ENCODE peak calls at places on chromosome 22, in seven cellular contexts. One of them, this sample, is unnamed.

GRCh38 chr22:46968848-46969247 is 206.4 kb downstream of the TBC1D22A start:
- DNase-seq in cardiac fibroblast: no peak
- DNase-seq in upper lobe of right lung: no peak
- DNase-seq in transverse colon: no peak
- DNase-seq in neural progenitor cell: no peak
- DNase-seq in Panc1: no peak
- DNase-seq in tibial nerve: no peak
- DNase-seq in this sample: no peak

GRCh38 chr22:43944670-43945430 is 10.4 kb upstream of the SAMM50 start:
- DNase-seq in cardiac fibroblast: no peak
- DNase-seq in upper lobe of right lung: no peak
- DNase-seq in transverse colon: no peak
- DNase-seq in neural progenitor cell: no peak
- DNase-seq in Panc1: no peak
- DNase-seq in tibial nerve: no peak
- DNase-seq in this sample: no peak

GRCh38 chr22:26658161-26658560 is 773 bp downstream of the MIAT start:
- DNase-seq in cardiac fibroblast: no peak
- DNase-seq in upper lobe of right lung: no peak
- DNase-seq in transverse colon: no peak
- DNase-seq in neural progenitor cell: no peak
- DNase-seq in Panc1: no peak
- DNase-seq in tibial nerve: no peak
- DNase-seq in this sample: no peak

GRCh38 chr22:39241632-39242388 is 3.0 kb downstream of the PDGFB start:
- DNase-seq in cardiac fibroblast: no peak
- DNase-seq in upper lobe of right lung: no peak
- DNase-seq in transverse colon: no peak
- DNase-seq in neural progenitor cell: no peak
- DNase-seq in Panc1: no peak
- DNase-seq in tibial nerve: no peak
- DNase-seq in this sample: no peak

GRCh38 chr22:43820671-43821305 is 8.7 kb upstream of the EFCAB6 start:
- DNase-seq in cardiac fibroblast: no peak
- DNase-seq in upper lobe of right lung: no peak
- DNase-seq in transverse colon: no peak
- DNase-seq in neural progenitor cell: no peak
- DNase-seq in Panc1: no peak
- DNase-seq in tibial nerve: no peak
- DNase-seq in this sample: peak

GRCh38 chr22:27576815-27577564 is 224.6 kb downstream of the MN1 start:
- DNase-seq in cardiac fibroblast: peak
- DNase-seq in upper lobe of right lung: no peak
- DNase-seq in transverse colon: no peak
- DNase-seq in neural progenitor cell: no peak
- DNase-seq in Panc1: no peak
- DNase-seq in tibial nerve: no peak
- DNase-seq in this sample: no peak

GRCh38 chr22:40482391-40482790 is 112.0 kb downstream of the SGSM3 start:
- DNase-seq in cardiac fibroblast: no peak
- DNase-seq in upper lobe of right lung: no peak
- DNase-seq in transverse colon: no peak
- DNase-seq in neural progenitor cell: no peak
- DNase-seq in Panc1: no peak
- DNase-seq in tibial nerve: no peak
- DNase-seq in this sample: no peak

GRCh38 chr22:25760294-25760693 is 18.3 kb downstream of the MYO18B start:
- DNase-seq in cardiac fibroblast: peak
- DNase-seq in upper lobe of right lung: no peak
- DNase-seq in transverse colon: no peak
- DNase-seq in neural progenitor cell: no peak
- DNase-seq in Panc1: no peak
- DNase-seq in tibial nerve: no peak
- DNase-seq in this sample: no peak

DNA sequence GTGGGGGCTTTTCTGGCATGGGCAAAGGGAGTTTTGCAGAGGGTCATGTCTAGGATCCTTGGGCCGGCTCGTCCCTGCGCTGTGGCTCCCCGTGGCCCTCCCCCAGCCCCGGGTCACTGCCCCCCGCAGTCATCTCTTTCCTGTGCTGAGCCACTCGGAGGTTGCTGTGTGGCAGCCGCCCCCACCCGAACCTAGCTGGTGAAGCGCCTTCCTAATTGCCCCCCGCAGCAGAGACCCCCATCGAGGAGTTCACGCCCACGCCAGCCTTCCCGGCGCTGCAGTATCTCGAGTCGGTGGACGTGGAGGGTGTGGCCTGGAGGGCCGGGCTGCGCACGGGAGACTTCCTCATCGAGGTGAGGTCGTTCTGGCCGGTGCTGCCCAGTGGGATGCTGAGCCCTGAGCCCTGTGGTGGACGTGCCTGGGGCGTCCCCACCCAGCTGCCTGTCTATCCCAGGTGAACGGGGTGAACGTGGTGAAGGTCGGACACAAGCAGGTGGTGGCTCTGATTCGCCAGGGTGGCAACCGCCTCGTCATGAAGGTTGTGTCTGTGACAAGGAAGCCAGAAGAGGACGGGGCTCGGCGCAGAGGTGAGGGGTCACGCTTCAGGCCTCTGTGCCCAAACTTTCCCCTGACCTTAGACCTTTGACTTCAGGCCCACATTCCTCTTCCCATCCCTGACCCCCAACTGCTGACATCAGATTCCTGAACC is 32.0 kb downstream of the SHANK3 start:
- DNase-seq in cardiac fibroblast: no peak
- DNase-seq in upper lobe of right lung: peak
- DNase-seq in transverse colon: no peak
- DNase-seq in neural progenitor cell: no peak
- DNase-seq in Panc1: no peak
- DNase-seq in tibial nerve: no peak
- DNase-seq in this sample: no peak
- H3K4me3 ChIP-seq in cardiac fibroblast: no peak
- H3K4me3 ChIP-seq in upper lobe of right lung: no peak
- H3K4me3 ChIP-seq in transverse colon: no peak
- H3K4me3 ChIP-seq in neural progenitor cell: no peak
- H3K4me3 ChIP-seq in Panc1: no peak
- H3K4me3 ChIP-seq in tibial nerve: no peak
- H3K4me3 ChIP-seq in this sample: no peak

GRCh38 chr22:45612451-45612901 is 59.2 kb upstream of the ATXN10 start:
- DNase-seq in cardiac fibroblast: peak
- DNase-seq in upper lobe of right lung: peak
- DNase-seq in transverse colon: no peak
- DNase-seq in neural progenitor cell: no peak
- DNase-seq in Panc1: no peak
- DNase-seq in tibial nerve: peak
- DNase-seq in this sample: peak
- H3K4me3 ChIP-seq in cardiac fibroblast: peak
- H3K4me3 ChIP-seq in upper lobe of right lung: no peak
- H3K4me3 ChIP-seq in transverse colon: no peak
- H3K4me3 ChIP-seq in neural progenitor cell: no peak
- H3K4me3 ChIP-seq in Panc1: no peak
- H3K4me3 ChIP-seq in tibial nerve: no peak
- H3K4me3 ChIP-seq in this sample: peak

DNA sequence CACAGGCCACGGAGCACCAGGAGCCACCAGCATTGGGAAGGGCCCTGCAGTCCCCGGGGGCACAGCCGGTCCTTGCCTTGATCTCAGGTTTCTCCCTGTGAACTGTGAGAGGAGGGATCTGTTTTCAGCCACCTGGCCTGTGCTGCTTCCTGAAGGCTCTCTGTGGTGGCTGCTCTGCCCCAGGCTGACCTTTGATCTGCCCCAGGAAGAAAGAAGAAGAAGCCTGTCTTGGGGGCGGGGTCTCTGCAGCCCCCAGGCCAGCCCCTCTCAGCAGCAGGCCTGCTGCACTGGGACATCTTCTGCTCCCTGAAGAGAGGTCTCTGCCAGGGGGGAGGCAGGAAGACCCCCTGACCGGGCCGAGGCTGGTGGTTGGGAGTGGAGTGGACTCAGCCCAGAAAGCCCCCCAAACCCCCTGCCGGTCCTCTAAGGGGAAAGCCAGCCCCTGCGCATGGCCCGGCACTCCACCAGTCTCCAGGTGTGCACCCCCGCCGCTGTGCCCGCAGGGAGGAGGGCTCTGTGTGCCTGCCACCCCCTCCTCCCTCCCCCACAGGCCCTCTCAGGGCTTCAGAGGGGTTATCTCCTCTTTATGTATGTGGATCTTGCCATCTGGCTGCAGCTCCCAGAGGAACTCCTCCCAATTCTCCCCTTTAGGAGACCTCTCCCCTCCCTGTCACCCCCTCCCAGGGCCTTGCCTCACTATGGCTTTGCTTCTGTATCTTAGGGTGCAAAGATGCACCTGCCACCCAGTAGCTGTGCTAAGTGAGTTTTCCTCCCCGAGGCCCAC is 675.3 kb downstream of the BRD1 start:
- DNase-seq in cardiac fibroblast: no peak
- DNase-seq in upper lobe of right lung: peak
- DNase-seq in transverse colon: no peak
- DNase-seq in neural progenitor cell: peak
- DNase-seq in Panc1: no peak
- DNase-seq in tibial nerve: no peak
- DNase-seq in this sample: no peak
- H3K4me3 ChIP-seq in cardiac fibroblast: no peak
- H3K4me3 ChIP-seq in upper lobe of right lung: no peak
- H3K4me3 ChIP-seq in transverse colon: no peak
- H3K4me3 ChIP-seq in neural progenitor cell: no peak
- H3K4me3 ChIP-seq in Panc1: no peak
- H3K4me3 ChIP-seq in tibial nerve: no peak
- H3K4me3 ChIP-seq in this sample: no peak

GRCh38 chr22:29315286-29316195 is at the start of gene RASL10A:
- DNase-seq in cardiac fibroblast: no peak
- DNase-seq in upper lobe of right lung: peak
- DNase-seq in transverse colon: no peak
- DNase-seq in neural progenitor cell: peak
- DNase-seq in Panc1: no peak
- DNase-seq in tibial nerve: no peak
- DNase-seq in this sample: no peak

GRCh38 chr22:29314537-29315285 is 786 bp downstream of the RASL10A start:
- DNase-seq in cardiac fibroblast: no peak
- DNase-seq in upper lobe of right lung: peak
- DNase-seq in transverse colon: peak
- DNase-seq in neural progenitor cell: peak
- DNase-seq in Panc1: no peak
- DNase-seq in tibial nerve: no peak
- DNase-seq in this sample: peak

GRCh38 chr22:29313126-29314071 is 2.1 kb downstream of the RASL10A start:
- DNase-seq in cardiac fibroblast: peak
- DNase-seq in upper lobe of right lung: peak
- DNase-seq in transverse colon: peak
- DNase-seq in neural progenitor cell: peak
- DNase-seq in Panc1: no peak
- DNase-seq in tibial nerve: no peak
- DNase-seq in this sample: peak

GRCh38 chr22:29312218-29313125 is 3.0 kb downstream of the RASL10A start:
- DNase-seq in cardiac fibroblast: no peak
- DNase-seq in upper lobe of right lung: peak
- DNase-seq in transverse colon: no peak
- DNase-seq in neural progenitor cell: no peak
- DNase-seq in Panc1: no peak
- DNase-seq in tibial nerve: no peak
- DNase-seq in this sample: peak

DNA sequence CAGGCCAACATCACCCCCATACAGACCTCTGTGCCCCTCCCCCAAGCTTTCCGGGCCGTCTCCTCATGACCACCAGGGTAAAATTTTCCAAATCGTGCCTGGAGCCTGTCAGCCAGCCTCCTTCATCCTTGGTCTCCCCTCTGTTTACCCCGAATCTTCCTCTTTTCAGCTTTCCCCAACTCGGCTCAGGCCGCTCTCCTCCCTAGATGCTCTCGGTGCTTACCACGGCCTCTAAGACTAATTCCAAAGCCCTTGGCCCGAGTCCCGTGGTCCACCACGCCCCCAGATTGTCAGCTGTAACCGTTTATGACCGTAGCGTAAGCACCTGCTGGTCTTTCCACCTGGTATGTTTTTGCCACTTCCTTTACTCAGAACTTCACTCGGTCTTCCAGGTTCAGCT is 1.4 kb downstream of the RASL10A start:
- DNase-seq in cardiac fibroblast: no peak
- DNase-seq in upper lobe of right lung: no peak
- DNase-seq in transverse colon: peak
- DNase-seq in neural progenitor cell: no peak
- DNase-seq in Panc1: no peak
- DNase-seq in tibial nerve: no peak
- DNase-seq in this sample: no peak
- H3K4me3 ChIP-seq in cardiac fibroblast: no peak
- H3K4me3 ChIP-seq in upper lobe of right lung: no peak
- H3K4me3 ChIP-seq in transverse colon: no peak
- H3K4me3 ChIP-seq in neural progenitor cell: no peak
- H3K4me3 ChIP-seq in Panc1: peak
- H3K4me3 ChIP-seq in tibial nerve: no peak
- H3K4me3 ChIP-seq in this sample: no peak

This sample was measured in tibial artery.